ENCODE peak calls at places on chromosomes 4 and X, in nine cellular contexts. W is uterus; U is foreskin fibroblast; H is A172; X is midbrain; R is GM03348; N is activated naive CD8-positive, alpha-beta T cell treated with anti-CD3 and anti-CD28 coated beads, Interleukin-2, amount 50 U/mL, for 16 hours; I is central memory CD8-positive, alpha-beta T cell; Z is DMS153. V is an unnamed sample.

GRCh38 chrX:27765718-27766117 is 42.1 kb upstream of the MAGEB10 start:
- DNase-seq in W (no peak), Z (no peak), H (no peak), X (no peak), U (no peak), R (no peak), I (no peak), N (no peak), V (no peak)

GRCh38 chr4:73901031-73901430 is 31.8 kb downstream of the CXCL1 start:
- DNase-seq in H (no peak), R (no peak), N (no peak), X (no peak), Z (no peak), U (peak; percentile 61), W (no peak), I (no peak), V (no peak)

GRCh38 chrX:152824841-152825374 is 5.6 kb downstream of the CETN2 start:
- DNase-seq in R (no peak), W (no peak), U (peak; percentile 61), H (no peak), X (no peak), Z (no peak), N (no peak), I (no peak), V (no peak)

GRCh38 chr4:138941037-138941436 is 74.5 kb upstream of the NOCT start:
- DNase-seq in X (no peak), R (no peak), W (no peak), U (no peak), I (no peak), H (no peak), Z (no peak), N (no peak), V (no peak)

GRCh38 chr4:123248260-123248659 is 148.3 kb upstream of the SPRY1 start:
- DNase-seq in Z (no peak), R (peak; percentile 29), I (no peak), N (no peak), U (peak; percentile 58), X (no peak), W (no peak), H (no peak), V (no peak)

GRCh38 chr4:102429553-102429952 is 71.6 kb upstream of the NFKB1 start:
- DNase-seq in Z (no peak), R (peak; percentile 70), U (peak; percentile 79), H (peak; percentile 95), N (no peak), W (no peak), X (no peak), I (no peak), V (no peak)

GRCh38 chr4:99815597-99816011 is 1.0 kb upstream of the DAPP1 start:
- DNase-seq in N (no peak), I (no peak), U (peak; percentile 16), R (no peak), Z (peak; percentile 85), W (no peak), X (no peak), H (peak; percentile 22), V (peak; percentile 75)

GRCh38 chrX:2147928-2148327 is 352.8 kb downstream of the DHRSX start:
- DNase-seq in U (no peak), W (no peak), Z (no peak), R (peak; percentile 27), X (no peak), N (no peak), H (no peak), I (no peak), V (no peak)

GRCh38 chrX:120137439-120137838 is 21.0 kb upstream of the RHOXF2 start:
- DNase-seq in W (no peak), N (no peak), H (no peak), I (no peak), Z (no peak), U (no peak), R (no peak), X (no peak), V (no peak)

GRCh38 chr4:90403781-90404180 is 276.6 kb downstream of the CCSER1 start:
- DNase-seq in W (no peak), R (no peak), U (no peak), N (no peak), H (peak; percentile 5), Z (no peak), I (no peak), X (no peak), V (no peak)

GRCh38 chr4:1495416-1496115 is 89.3 kb upstream of the NKX1-1 start:
- DNase-seq in R (no peak), Z (no peak), N (no peak), H (no peak), I (no peak), U (no peak), W (no peak), X (no peak), V (no peak)

GRCh38 chrX:148530464-148531077 is 30.2 kb downstream of the AFF2 start:
- DNase-seq in Z (no peak), U (peak; percentile 16), N (no peak), R (no peak), W (no peak), X (no peak), H (peak; percentile 15), I (no peak), V (no peak)

GRCh38 chr4:30717208-30718020 is 2.8 kb upstream of the PCDH7 start:
- DNase-seq in N (no peak), W (peak; percentile 43), R (peak; percentile 71), X (peak; percentile 64), U (peak; percentile 78), Z (no peak), H (peak; percentile 74), I (no peak), V (peak; percentile 47)

GRCh38 chr4:15855804-15856475 is 77.8 kb downstream of the CD38 start:
- DNase-seq in U (no peak), W (peak; percentile 17), N (no peak), R (no peak), H (peak; percentile 25), I (no peak), Z (no peak), X (no peak), V (no peak)

GRCh38 chr4:186068581-186069402 is at the start of gene TLR3:
- DNase-seq in W (no peak), U (peak; percentile 52), H (peak; percentile 13), Z (no peak), R (peak; percentile 42), I (no peak), N (no peak), X (peak; percentile 47), V (no peak)

V was measured in ureter.